ENCODE peak calls at places on chromosomes 16 and 17, in five cellular contexts. H is pulmonary artery endothelial cell, D is LoVo, X is NCI-H1436, P is nephron progenitor cell. M is an unnamed sample.

GRCh38 chr17:50764860-50765259 is 2.5 kb downstream of the ANKRD40CL start:
- DNase-seq in D (no peak), H (no peak), X (no peak), P (no peak), M (no peak)

GRCh38 chr17:37191219-37191618 is 184.6 kb upstream of the C17orf78 start:
- DNase-seq in H (no peak), P (no peak), X (no peak), D (no peak), M (no peak)

GRCh38 chr17:3983945-3984484 is 19.8 kb upstream of the ATP2A3 start:
- DNase-seq in P (no peak), D (no peak), H (peak), X (no peak), M (no peak)

GRCh38 chr16:53168744-53169143 is 114.0 kb downstream of the CHD9 start:
- DNase-seq in H (no peak), P (no peak), X (no peak), D (no peak), M (no peak)

GRCh38 chr17:40032322-40033320 is 17.4 kb downstream of the CSF3 start:
- DNase-seq in H (no peak), D (no peak), P (no peak), X (no peak), M (no peak)

GRCh38 chr16:67283039-67283825 is 3.9 kb downstream of the PLEKHG4 start:
- DNase-seq in D (no peak), H (no peak), X (no peak), P (no peak), M (no peak)

GRCh38 chr16:57757326-57757786 is 21.8 kb downstream of the KATNB1 start:
- DNase-seq in H (no peak), D (peak), X (peak), P (peak), M (peak)

GRCh38 chr17:68576811-68577551 is 24.2 kb downstream of the FAM20A start:
- DNase-seq in P (no peak), X (peak), D (no peak), H (no peak), M (no peak)

GRCh38 chr17:46818319-46818928 is at the start of gene WNT3:
- DNase-seq in P (peak), H (no peak), D (no peak), X (peak), M (peak)

GRCh38 chr17:40194821-40195220 is 17.6 kb downstream of the RAPGEFL1 start:
- DNase-seq in P (no peak), H (no peak), D (no peak), X (no peak), M (no peak)

GRCh38 chr17:45411348-45412105 is 21.1 kb downstream of the ARHGAP27 start:
- DNase-seq in H (no peak), D (no peak), X (no peak), P (no peak), M (no peak)

GRCh38 chr17:43994272-43995149 is 9.9 kb upstream of the NAGS start:
- DNase-seq in D (peak), P (peak), H (no peak), X (peak), M (peak)

GRCh38 chr16:52741386-52741785 is 194.4 kb upstream of the TOX3 start:
- DNase-seq in D (no peak), P (no peak), H (no peak), X (no peak), M (no peak)

GRCh38 chr17:5555254-5555653 is 29.1 kb downstream of the NLRP1 start:
- DNase-seq in P (no peak), D (no peak), H (no peak), X (no peak), M (no peak)

GRCh38 chr17:14791221-14791620 is 473.9 kb downstream of the PMP22 start:
- DNase-seq in H (no peak), P (no peak), D (no peak), X (no peak), M (no peak)

GRCh38 chr16:85563515-85564276 is 49.4 kb upstream of the GSE1 start:
- DNase-seq in D (no peak), P (peak), X (no peak), H (peak), M (no peak)

GRCh38 chr16:88504489-88505404 is 51.7 kb downstream of the ZFPM1 start:
- DNase-seq in X (peak), H (no peak), P (no peak), D (no peak), M (no peak)